ENCODE peak calls at places on chromosomes 3 and 15, in seven cellular contexts. O, R, T, J, A, M and X are unnamed samples.

GRCh38 chr15:55084673-55085072 is 112.1 kb downstream of the RSL24D1 start:
- DNase-seq in O (no peak), R (no peak), T (no peak), J (no peak), A (no peak), M (no peak), X (no peak)

GRCh38 chr15:65085990-65086679 is 9.6 kb downstream of the KBTBD13 start:
- DNase-seq in O (no peak), R (no peak), T (no peak), J (no peak), A (no peak), M (no peak), X (no peak)

GRCh38 chr3:129908417-129908816 is 14.9 kb upstream of the TMCC1 start:
- DNase-seq in O (no peak), R (no peak), T (no peak), J (no peak), A (no peak), M (no peak), X (no peak)

GRCh38 chr3:5479229-5479799 is 291.8 kb downstream of the EDEM1 start:
- DNase-seq in O (no peak), R (no peak), T (no peak), J (no peak), A (no peak), M (no peak), X (no peak)

GRCh38 chr3:99823723-99824711 is 6.4 kb downstream of the CMSS1 start:
- DNase-seq in O (no peak), R (no peak), T (no peak), J (no peak), A (no peak), M (no peak), X (no peak)

GRCh38 chr3:109687626-109688025 is 350.3 kb upstream of the DPPA4 start:
- DNase-seq in O (no peak), R (no peak), T (no peak), J (no peak), A (no peak), M (no peak), X (no peak)

GRCh38 chr3:5304789-5305680 is 117.5 kb downstream of the EDEM1 start:
- DNase-seq in O (no peak), R (no peak), T (peak; percentile 25), J (no peak), A (peak; percentile 30), M (no peak), X (no peak)

GRCh38 chr3:119597548-119598288 is at the start of gene PLA1A:
- DNase-seq in O (no peak), R (no peak), T (no peak), J (no peak), A (no peak), M (no peak), X (no peak)

GRCh38 chr15:84034831-84035753 is 200.5 kb upstream of the GOLGA6L4 start:
- DNase-seq in O (no peak), R (no peak), T (peak; percentile 46), J (no peak), A (no peak), M (no peak), X (no peak)

GRCh38 chr3:4850928-4851265 is 128.3 kb upstream of the BHLHE40 start:
- DNase-seq in O (no peak), R (no peak), T (no peak), J (no peak), A (no peak), M (no peak), X (peak; percentile 62)

GRCh38 chr15:68696532-68697363 is 118.0 kb downstream of the CORO2B start:
- DNase-seq in O (no peak), R (no peak), T (no peak), J (no peak), A (no peak), M (no peak), X (no peak)

GRCh38 chr3:30743086-30743619 is 136.8 kb downstream of the TGFBR2 start:
- DNase-seq in O (no peak), R (no peak), T (no peak), J (no peak), A (no peak), M (no peak), X (no peak)